ENCODE peak calls at places on chromosome 14, in eight cellular contexts. Q, A, W, H, J, C, S and R are unnamed samples.

GRCh38 chr14:57732886-57733285 is 133.0 kb downstream of the SLC35F4 start:
- DNase-seq in Q (no peak), A (no peak), W (no peak), H (no peak), J (no peak), C (peak), S (no peak), R (no peak)

GRCh38 chr14:75649773-75650172 is 10.9 kb downstream of the ERG28 start:
- DNase-seq in Q (no peak), A (no peak), W (no peak), H (no peak), J (no peak), C (no peak), S (no peak), R (no peak)

GRCh38 chr14:29821665-29822429 is 105.8 kb downstream of the PRKD1 start:
- DNase-seq in Q (no peak), A (no peak), W (no peak), H (no peak), J (no peak), C (no peak), S (no peak), R (no peak)

GRCh38 chr14:61567838-61568571 is 127.3 kb upstream of the HIF1A start:
- DNase-seq in Q (no peak), A (no peak), W (peak), H (no peak), J (no peak), C (no peak), S (no peak), R (no peak)

GRCh38 chr14:92902726-92903125 is 20.2 kb upstream of the CHGA start:
- DNase-seq in Q (no peak), A (no peak), W (no peak), H (no peak), J (no peak), C (no peak), S (no peak), R (no peak)

GRCh38 chr14:23639891-23640523 is 3.8 kb downstream of the DHRS2 start:
- DNase-seq in Q (no peak), A (no peak), W (peak), H (no peak), J (no peak), C (no peak), S (no peak), R (no peak)

GRCh38 chr14:76870146-76870545 is 43.9 kb downstream of the LRRC74A start:
- DNase-seq in Q (peak), A (no peak), W (no peak), H (no peak), J (no peak), C (no peak), S (no peak), R (no peak)

GRCh38 chr14:65696801-65697200 is 284.3 kb downstream of the FUT8 start:
- DNase-seq in Q (no peak), A (no peak), W (no peak), H (no peak), J (no peak), C (no peak), S (no peak), R (no peak)

GRCh38 chr14:77306406-77307098 is 14.1 kb downstream of the POMT2 start:
- DNase-seq in Q (no peak), A (no peak), W (no peak), H (no peak), J (peak), C (peak), S (peak), R (no peak)

GRCh38 chr14:91814317-91814716 is 53.0 kb downstream of the TC2N start:
- DNase-seq in Q (no peak), A (no peak), W (no peak), H (no peak), J (no peak), C (no peak), S (no peak), R (no peak)

GRCh38 chr14:99133563-99134332 is 138.2 kb downstream of the BCL11B start:
- DNase-seq in Q (no peak), A (no peak), W (no peak), H (no peak), J (no peak), C (no peak), S (no peak), R (no peak)

GRCh38 chr14:55454264-55455151 is 14.1 kb upstream of the TBPL2 start:
- DNase-seq in Q (peak), A (no peak), W (no peak), H (no peak), J (no peak), C (peak), S (no peak), R (peak)

GRCh38 chr14:95564060-95564459 is 29.2 kb downstream of the GLRX5 start:
- DNase-seq in Q (no peak), A (peak), W (no peak), H (no peak), J (no peak), C (peak), S (no peak), R (no peak)

GRCh38 chr14:74979442-74980397 is 23.0 kb upstream of the EIF2B2 start:
- DNase-seq in Q (peak), A (no peak), W (no peak), H (no peak), J (no peak), C (peak), S (no peak), R (no peak)

GRCh38 chr14:99393059-99393655 is 87.5 kb downstream of the SETD3 start:
- DNase-seq in Q (peak), A (no peak), W (peak), H (no peak), J (no peak), C (peak), S (no peak), R (no peak)